ENCODE peak calls at places on chromosomes 12 and 14, in seven cellular contexts. Q is upper lobe of right lung, T is AG09309, S is breast epithelium, R is NAMALWA, C is HTR-8/SVneo, O is fibroblast of lung. I is an unnamed sample.

GRCh38 chr14:100816286-100816949 is 9.5 kb upstream of the MEG3 start:
- DNase-seq in O (no peak), C (no peak), T (no peak), S (no peak), Q (no peak), R (no peak), I (no peak)

GRCh38 chr12:6494351-6494743 is 445 bp downstream of the NCAPD2 start:
- DNase-seq in O (no peak), T (no peak), Q (no peak), C (no peak), S (no peak), R (peak; percentile 76), I (no peak)

GRCh38 chr12:64452559-64453329 is 824 bp downstream of the TBK1 start:
- DNase-seq in O (peak; percentile 88), Q (no peak), S (no peak), C (peak; percentile 62), T (peak; percentile 74), R (peak; percentile 57), I (peak; percentile 30)

GRCh38 chr14:52363969-52364368 is 49.9 kb downstream of the PTGER2 start:
- DNase-seq in O (no peak), S (no peak), C (no peak), R (no peak), Q (no peak), T (peak; percentile 71), I (no peak)

GRCh38 chr12:120223458-120224303 is 22.8 kb upstream of the RPLP0 start:
- DNase-seq in T (no peak), S (no peak), R (no peak), O (no peak), Q (no peak), C (no peak), I (no peak)

GRCh38 chr12:20463920-20464524 is 95.7 kb downstream of the PDE3A start:
- DNase-seq in O (no peak), R (peak; percentile 49), Q (no peak), T (no peak), C (no peak), S (no peak), I (no peak)

GRCh38 chr12:44317651-44318126 is 481.8 kb downstream of the TMEM117 start:
- DNase-seq in T (no peak), S (no peak), R (peak; percentile 59), O (peak; percentile 29), Q (no peak), C (no peak), I (peak; percentile 8)

GRCh38 chr14:24228902-24229301 is 3.3 kb downstream of the NEDD8 start:
- DNase-seq in Q (no peak), T (no peak), S (no peak), R (no peak), C (no peak), O (no peak), I (no peak)

GRCh38 chr12:77999074-77999715 is 168.5 kb downstream of the NAV3 start:
- DNase-seq in S (no peak), O (no peak), C (no peak), R (peak; percentile 78), T (no peak), Q (no peak), I (no peak)

GRCh38 chr12:33945438-33945784 is 76.9 kb upstream of the ALG10 start:
- DNase-seq in O (no peak), R (no peak), S (no peak), T (no peak), C (no peak), Q (no peak), I (no peak)

GRCh38 chr12:92047058-92047826 is 98.4 kb downstream of the BTG1 start:
- DNase-seq in Q (no peak), R (no peak), T (no peak), S (no peak), O (no peak), C (no peak), I (no peak)

GRCh38 chr12:88733003-88733402 is 152.7 kb upstream of the KITLG start:
- DNase-seq in T (no peak), R (no peak), S (no peak), O (no peak), C (no peak), Q (no peak), I (no peak)

GRCh38 chr12:58425481-58426392 is 484.4 kb downstream of the ATP23 start:
- DNase-seq in Q (no peak), C (peak; percentile 48), T (peak; percentile 90), O (peak; percentile 97), R (no peak), S (no peak), I (no peak)

GRCh38 chr12:51188359-51189051 is 15.6 kb upstream of the TFCP2 start:
- DNase-seq in R (peak; percentile 40), T (no peak), Q (no peak), S (no peak), C (no peak), O (no peak), I (peak; percentile 28)

GRCh38 chr12:85626782-85627171 is 209.4 kb downstream of the RASSF9 start:
- DNase-seq in T (no peak), C (no peak), Q (no peak), R (no peak), O (no peak), S (no peak), I (no peak)

GRCh38 chr12:57571926-57572762 is 18.8 kb upstream of the PIP4K2C start:
- DNase-seq in R (no peak), Q (no peak), S (no peak), C (no peak), T (no peak), O (no peak), I (no peak)

GRCh38 chr12:50925342-50925651 is 27.0 kb upstream of the HIGD1C start:
- DNase-seq in R (peak; percentile 80), O (no peak), Q (no peak), T (no peak), C (no peak), S (no peak), I (no peak)

GRCh38 chr14:81400852-81401251 is 728 bp upstream of the STON2 start:
- DNase-seq in C (peak; percentile 22), R (no peak), O (peak; percentile 99), T (peak; percentile 99), S (peak; percentile 74), Q (no peak), I (no peak)

GRCh38 chr12:117151195-117152031 is 38.9 kb downstream of the FBXO21 start:
- DNase-seq in O (peak; percentile 43), C (peak; percentile 25), Q (peak; percentile 72), R (peak; percentile 31), T (peak; percentile 5), S (no peak), I (peak; percentile 86)

GRCh38 chr12:116694653-116695463 is 43.0 kb downstream of the SPRING1 start:
- DNase-seq in O (no peak), C (no peak), R (no peak), S (no peak), Q (no peak), T (no peak), I (no peak)

GRCh38 chr12:122022393-122023338 is 982 bp downstream of the BCL7A start:
- DNase-seq in Q (peak; percentile 73), O (peak; percentile 25), S (no peak), R (peak; percentile 39), C (no peak), T (no peak), I (peak; percentile 92)

GRCh38 chr12:77325505-77325904 is 260.1 kb upstream of the E2F7 start:
- DNase-seq in S (peak; percentile 54), C (peak; percentile 3), O (no peak), Q (peak; percentile 60), T (no peak), R (no peak), I (peak; percentile 77)

GRCh38 chr14:51593397-51593796 is 58.3 kb upstream of the FRMD6 start:
- DNase-seq in Q (no peak), R (peak; percentile 30), C (no peak), S (no peak), O (no peak), T (no peak), I (no peak)

GRCh38 chr12:104750061-104750460 is 208.0 kb downstream of the SLC41A2 start:
- DNase-seq in T (peak; percentile 45), O (peak; percentile 83), R (peak; percentile 16), Q (no peak), C (no peak), S (no peak), I (peak; percentile 11)

GRCh38 chr14:80762829-80763228 is 178.7 kb downstream of the CEP128 start:
- DNase-seq in R (no peak), Q (no peak), O (peak; percentile 43), S (no peak), T (no peak), C (no peak), I (no peak)

GRCh38 chr14:91223028-91223783 is 21.3 kb downstream of the GPR68 start:
- DNase-seq in R (no peak), O (no peak), Q (no peak), C (no peak), S (no peak), T (no peak), I (no peak)

I was measured in H7.